ENCODE peak calls at places on chromosomes 5 and 9, in six cellular contexts. L, W, G, J, U and X are unnamed samples.

GRCh38 chr5:139571966-139572365 is 10.8 kb downstream of the UBE2D2 start:
- DNase-seq in G (no peak), J (no peak), U (no peak), W (no peak), L (no peak), X (no peak)

GRCh38 chr9:72726951-72727350 is 205.5 kb downstream of the TMC1 start:
- DNase-seq in W (no peak), J (no peak), G (no peak), U (no peak), L (peak; percentile 42), X (peak; percentile 10)

GRCh38 chr9:93955356-93956182 is 414 bp upstream of the BARX1 start:
- DNase-seq in J (no peak), W (no peak), L (peak; percentile 92), U (peak; percentile 55), G (no peak), X (no peak)

GRCh38 chr9:2727966-2728613 is 10.8 kb downstream of the KCNV2 start:
- DNase-seq in G (peak; percentile 57), J (no peak), L (peak; percentile 80), W (peak; percentile 39), U (no peak), X (peak; percentile 61)

GRCh38 chr9:74760031-74760700 is 127.6 kb downstream of the TRPM6 start:
- DNase-seq in L (peak; percentile 89), U (no peak), J (no peak), W (no peak), G (no peak), X (peak; percentile 89)

GRCh38 chr5:34895641-34896419 is 19.5 kb downstream of the RAD1 start:
- DNase-seq in J (no peak), G (no peak), W (no peak), U (no peak), L (peak; percentile 70), X (no peak)

GRCh38 chr9:69276775-69277174 is 48.2 kb upstream of the ENTREP1 start:
- DNase-seq in L (no peak), U (no peak), J (no peak), G (no peak), W (no peak), X (no peak)

GRCh38 chr5:173643964-173644363 is 27.5 kb upstream of the BOD1 start:
- DNase-seq in W (no peak), G (peak; percentile 85), L (no peak), U (no peak), J (peak; percentile 86), X (no peak)

GRCh38 chr9:91276513-91276912 is 85.2 kb downstream of the AUH start:
- DNase-seq in J (no peak), W (no peak), G (no peak), U (no peak), L (no peak), X (no peak)

GRCh38 chr9:106883626-106884190 is 20.7 kb downstream of the ZNF462 start:
- DNase-seq in J (no peak), W (no peak), L (peak; percentile 32), G (no peak), U (no peak), X (peak; percentile 83)

GRCh38 chr5:54793612-54794436 is 191.6 kb downstream of the ESM1 start:
- DNase-seq in J (no peak), G (no peak), W (no peak), L (peak; percentile 87), U (no peak), X (peak; percentile 39)

GRCh38 chr9:95139121-95139520 is 178.4 kb downstream of the FANCC start:
- DNase-seq in U (no peak), L (no peak), G (peak; percentile 53), J (no peak), W (no peak), X (no peak)